ENCODE peak calls at places on chromosomes 12 and 14, in seven cellular contexts. V is T1000; C is dermis microvascular lymphatic vessel endothelial cell; Q is NCI-H748 treated with DMSO at 0.1 percent for 48 hours; N is hypothalamus; H is stimulated activated CD8-positive, alpha-beta memory T cell treated with anti-CD3 and anti-CD28 coated beads, Interleukin-2, amount 100 ng/mL, for 1 hour; F is AG10803. M is an unnamed sample.

GRCh38 chr14:77087631-77088030 is 10.4 kb upstream of the CIPC start:
- DNase-seq in N (no peak), V (no peak), C (no peak), Q (no peak), H (no peak), F (no peak), M (no peak)

GRCh38 chr12:64034901-64035576 is 187.1 kb downstream of the KICS2 start:
- DNase-seq in H (no peak), V (no peak), C (no peak), N (no peak), Q (no peak), F (no peak), M (no peak)

GRCh38 chr12:94721173-94721572 is 70.8 kb upstream of the TMCC3 start:
- DNase-seq in V (no peak), Q (no peak), H (no peak), C (no peak), F (no peak), N (no peak), M (no peak)

GRCh38 chr14:52950410-52950897 is 396 bp downstream of the FERMT2 start:
- DNase-seq in Q (peak; percentile 26), C (peak; percentile 70), F (peak; percentile 44), V (peak; percentile 20), N (peak; percentile 17), H (no peak), M (no peak)

GRCh38 chr12:66709444-66709773 is 30.5 kb upstream of the GRIP1 start:
- DNase-seq in V (no peak), Q (no peak), N (no peak), H (no peak), F (no peak), C (no peak), M (no peak)

GRCh38 chr14:75459099-75459741 is 31.4 kb downstream of the JDP2 start:
- DNase-seq in H (no peak), N (peak; percentile 17), F (no peak), V (no peak), Q (no peak), C (no peak), M (no peak)

GRCh38 chr12:19095869-19096480 is 33.6 kb upstream of the PLEKHA5 start:
- DNase-seq in Q (no peak), C (no peak), V (no peak), N (no peak), H (no peak), F (no peak), M (no peak)

GRCh38 chr14:81519200-81519998 is 14.3 kb downstream of the SEL1L start:
- DNase-seq in H (no peak), Q (no peak), C (peak; percentile 61), V (no peak), F (no peak), N (no peak), M (peak; percentile 43)

GRCh38 chr14:29643415-29644206 is 284.0 kb downstream of the PRKD1 start:
- DNase-seq in F (peak; percentile 40), Q (no peak), N (no peak), C (peak; percentile 46), H (no peak), V (no peak), M (no peak)

GRCh38 chr12:94873368-94874085 is 130.0 kb downstream of the NDUFA12 start:
- DNase-seq in F (no peak), V (no peak), C (peak; percentile 10), Q (no peak), H (no peak), N (no peak), M (no peak)

GRCh38 chr12:6954316-6954710 is 3.2 kb downstream of the PTPN6 start:
- DNase-seq in F (no peak), Q (no peak), V (no peak), H (no peak), N (no peak), C (no peak), M (no peak)

GRCh38 chr14:67944605-67945004 is 125.0 kb downstream of the RAD51B start:
- DNase-seq in N (no peak), F (no peak), V (no peak), Q (no peak), H (no peak), C (no peak), M (no peak)

GRCh38 chr12:98635657-98636323 is 8.8 kb downstream of the IKBIP start:
- DNase-seq in N (no peak), F (peak; percentile 77), C (peak; percentile 56), Q (no peak), H (no peak), V (no peak), M (peak; percentile 27)

GRCh38 chr14:78697341-78697740 is 527.2 kb downstream of the NRXN3 start:
- DNase-seq in V (no peak), Q (peak; percentile 20), N (no peak), C (peak; percentile 33), F (peak; percentile 58), H (no peak), M (no peak)

GRCh38 chr14:54440037-54440436 is 1.1 kb downstream of the CNIH1 start:
- DNase-seq in H (no peak), Q (no peak), F (peak; percentile 54), C (no peak), V (no peak), N (no peak), M (no peak)

GRCh38 chr12:110776410-110776809 is 33.7 kb upstream of the PPP1CC start:
- DNase-seq in C (no peak), Q (no peak), F (no peak), V (no peak), H (no peak), N (no peak), M (no peak)

GRCh38 chr14:77299776-77300175 is 20.9 kb downstream of the POMT2 start:
- DNase-seq in N (no peak), Q (no peak), H (no peak), F (no peak), C (peak; percentile 27), V (no peak), M (no peak)

GRCh38 chr14:69350892-69351291 is 47.2 kb downstream of the ERH start:
- DNase-seq in Q (no peak), V (no peak), C (no peak), N (no peak), H (no peak), F (no peak), M (no peak)

GRCh38 chr12:26631846-26632245 is 201.1 kb downstream of the ITPR2 start:
- DNase-seq in F (peak; percentile 46), C (peak; percentile 67), Q (no peak), H (no peak), N (no peak), V (no peak), M (no peak)

GRCh38 chr12:95205685-95206084 is 11.6 kb downstream of the FGD6 start:
- DNase-seq in F (peak; percentile 86), N (peak; percentile 30), V (no peak), Q (no peak), H (no peak), C (peak; percentile 82), M (no peak)

GRCh38 chr12:131233737-131234474 is 280.2 kb downstream of the ADGRD1 start:
- DNase-seq in H (no peak), V (no peak), N (no peak), C (peak; percentile 22), F (no peak), Q (no peak), M (no peak)